ENCODE peak calls at places on chromosomes 3 and 15, in four cellular contexts. T is HAP-1, Q is GM23338, Y is cardiac fibroblast. F is an unnamed sample.

GRCh38 chr3:48563382-48563918 is at the start of gene UCN2:
- DNase-seq in Q (no peak), Y (peak), T (no peak), F (no peak)

GRCh38 chr3:99562138-99562537 is 76.3 kb upstream of the COL8A1 start:
- DNase-seq in Y (peak), T (peak), Q (peak), F (no peak)

GRCh38 chr3:163328680-163329079 is 1749.6 kb downstream of the SI start:
- DNase-seq in Y (no peak), T (peak), Q (peak), F (no peak)

GRCh38 chr15:75640483-75641175 is 605 bp upstream of the IMP3 start:
- DNase-seq in Q (peak), Y (peak), T (peak), F (no peak)

GRCh38 chr3:122469659-122470058 is 45.1 kb downstream of the KPNA1 start:
- DNase-seq in Q (no peak), T (no peak), Y (peak), F (no peak)

GRCh38 chr3:159139326-159139725 is 337.5 kb downstream of the MFSD1 start:
- DNase-seq in Y (no peak), T (no peak), Q (no peak), F (no peak)

GRCh38 chr15:33135355-33135781 is 59.1 kb downstream of the FMN1 start:
- DNase-seq in T (no peak), Q (no peak), Y (peak), F (no peak)

GRCh38 chr3:42489937-42490227 is 12.6 kb upstream of the VIPR1 start:
- DNase-seq in Y (no peak), Q (no peak), T (peak), F (no peak)

GRCh38 chr3:98734311-98734710 is 28.8 kb upstream of the ST3GAL6 start:
- DNase-seq in Y (no peak), T (no peak), Q (no peak), F (no peak)

GRCh38 chr3:31165399-31165860 is 271.0 kb upstream of the GADL1 start:
- DNase-seq in Y (peak), Q (no peak), T (no peak), F (no peak)

GRCh38 chr3:9976736-9977709 is 9.6 kb downstream of the EMC3 start:
- DNase-seq in T (no peak), Y (peak), Q (no peak), F (peak)

GRCh38 chr3:133479401-133479800 is 79.5 kb downstream of the BFSP2 start:
- DNase-seq in Q (no peak), Y (no peak), T (no peak), F (no peak)
- H3K4me3 ChIP-seq in Q (no peak), Y (no peak), T (no peak), F (no peak)

GRCh38 chr15:48627260-48627969 is 18.1 kb downstream of the FBN1 start:
- DNase-seq in T (peak), Y (peak), Q (peak), F (no peak)
- H3K4me3 ChIP-seq in T (no peak), Y (no peak), Q (no peak), F (no peak)

GRCh38 chr15:80557441-80558234 is 137.5 kb upstream of the ABHD17C start:
- DNase-seq in Y (no peak), Q (no peak), T (no peak), F (no peak)

GRCh38 chr15:80559320-80559693 is 135.8 kb upstream of the ABHD17C start:
- DNase-seq in T (no peak), Y (no peak), Q (peak), F (no peak)

GRCh38 chr15:80554526-80554925 is 140.6 kb upstream of the ABHD17C start:
- DNase-seq in T (no peak), Q (no peak), Y (no peak), F (no peak)

GRCh38 chr15:80558631-80559319 is 136.3 kb upstream of the ABHD17C start:
- DNase-seq in T (no peak), Q (no peak), Y (no peak), F (no peak)

DNA sequence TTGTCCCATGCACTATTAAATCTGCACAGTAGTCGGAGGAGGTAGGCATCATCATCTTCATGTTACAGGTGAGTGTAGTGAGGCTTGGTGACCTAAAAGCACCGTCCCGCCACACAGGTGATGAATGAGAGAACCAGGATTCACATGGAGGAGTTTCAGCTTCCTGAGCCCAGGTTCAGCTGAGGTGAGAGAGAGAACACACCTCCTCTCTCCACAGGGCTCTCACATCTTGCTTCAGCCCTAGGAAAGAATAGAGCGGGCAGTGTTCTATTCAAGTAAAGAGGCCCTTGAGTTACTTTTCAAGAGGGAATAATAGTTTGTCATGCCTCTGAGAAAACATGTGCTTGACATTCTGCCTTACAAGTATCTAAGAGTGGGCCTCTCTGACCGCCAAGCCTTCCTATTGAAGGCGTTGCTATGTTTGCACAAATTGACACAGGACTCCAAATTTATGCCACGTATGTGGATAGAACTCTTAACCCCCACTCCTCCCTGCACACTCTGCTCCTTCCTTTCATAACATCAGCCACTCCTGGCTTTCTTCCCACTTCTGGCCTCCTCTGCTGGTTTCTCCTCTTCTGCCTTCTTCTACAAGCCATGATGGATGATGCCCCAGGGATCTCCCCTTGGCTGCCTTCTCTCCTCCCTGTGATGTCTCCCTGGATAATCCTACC is 138.3 kb upstream of the ABHD17C start:
- DNase-seq in Q (no peak), T (no peak), Y (peak), F (peak)
- H3K4me3 ChIP-seq in Q (no peak), T (no peak), Y (no peak), F (no peak)

GRCh38 chr3:139329364-139329850 is 14.4 kb upstream of the MRPS22 start:
- DNase-seq in T (peak), Q (peak), Y (peak), F (no peak)
- H3K4me3 ChIP-seq in T (peak), Q (peak), Y (no peak), F (no peak)

GRCh38 chr3:62874398-62875102 is 666 bp downstream of the CADPS start:
- DNase-seq in T (peak), Y (no peak), Q (peak), F (no peak)
- H3K4me3 ChIP-seq in T (peak), Y (no peak), Q (peak), F (peak)

GRCh38 chr15:56343879-56344278 is 21.3 kb upstream of the TEX9 start:
- DNase-seq in Q (no peak), T (no peak), Y (no peak), F (no peak)
- H3K4me3 ChIP-seq in Q (no peak), T (no peak), Y (no peak), F (no peak)

DNA sequence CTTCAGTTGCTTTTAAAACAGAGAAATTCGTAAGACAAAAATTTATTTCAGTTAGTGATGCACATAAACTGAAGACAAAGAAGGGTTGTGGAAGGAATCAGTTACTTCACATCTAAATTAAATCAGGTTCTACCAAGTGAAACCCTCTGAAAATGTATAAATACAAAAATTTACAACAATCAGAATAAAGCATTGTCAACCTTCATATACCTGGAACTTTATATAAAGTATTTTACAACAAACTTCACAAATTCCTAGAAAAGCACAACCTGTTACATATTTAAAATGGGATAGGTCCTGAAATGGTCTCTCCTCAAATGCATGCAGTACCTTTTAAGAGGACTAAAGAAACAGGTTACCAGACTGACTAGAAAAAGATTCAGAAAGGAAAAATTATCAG is 26.9 kb downstream of the ATOSA start:
- DNase-seq in Q (no peak), Y (no peak), T (no peak), F (no peak)
- H3K4me3 ChIP-seq in Q (no peak), Y (no peak), T (no peak), F (no peak)

GRCh38 chr3:132596816-132597433 is at the start of gene ACKR4:
- DNase-seq in Q (no peak), T (no peak), Y (peak), F (no peak)

GRCh38 chr3:132598181-132598580 is 1.1 kb downstream of the ACKR4 start:
- DNase-seq in Y (no peak), Q (no peak), T (no peak), F (no peak)

GRCh38 chr3:132595036-132595435 is 2.0 kb upstream of the ACKR4 start:
- DNase-seq in T (no peak), Y (peak), Q (peak), F (peak)

GRCh38 chr3:132596326-132596725 is 744 bp upstream of the ACKR4 start:
- DNase-seq in Y (no peak), Q (no peak), T (no peak), F (no peak)

GRCh38 chr3:132597660-132598059 is 590 bp downstream of the ACKR4 start:
- DNase-seq in Q (no peak), T (no peak), Y (no peak), F (no peak)
- H3K4me3 ChIP-seq in Q (no peak), T (no peak), Y (no peak), F (no peak)

F was measured in skeletal muscle cell.